ENCODE peak calls at places on chromosome 12, in eight cellular contexts. One of them, this sample, is unnamed.

GRCh38 chr12:114395755-114396152 is 10.2 kb downstream of the TBX5 start:
- DNase-seq in HCT116: no peak
- DNase-seq in MCF 10A: no peak
- DNase-seq in NCI-H524: no peak
- DNase-seq in LoVo: no peak
- DNase-seq in stimulated activated CD8-positive, alpha-beta memory T cell treated with anti-CD3 and anti-CD28 coated beads, Interleukin-7, amount 100 ng/mL, for 1 hour: no peak
- DNase-seq in stimulated activated CD4-positive, alpha-beta T cell treated with anti-CD3 and anti-CD28 coated beads, Interleukin-1b, Interleukin-23, amount 100 ng/mL, for 1 hour: no peak
- DNase-seq in HFFc6: peak; percentile 94
- DNase-seq in this sample: no peak

GRCh38 chr12:24764712-24765111 is 184.2 kb downstream of the BCAT1 start:
- DNase-seq in stimulated activated CD8-positive, alpha-beta memory T cell treated with anti-CD3 and anti-CD28 coated beads, Interleukin-7, amount 100 ng/mL, for 1 hour: no peak
- DNase-seq in LoVo: no peak
- DNase-seq in MCF 10A: no peak
- DNase-seq in stimulated activated CD4-positive, alpha-beta T cell treated with anti-CD3 and anti-CD28 coated beads, Interleukin-1b, Interleukin-23, amount 100 ng/mL, for 1 hour: no peak
- DNase-seq in NCI-H524: no peak
- DNase-seq in HCT116: no peak
- DNase-seq in HFFc6: no peak
- DNase-seq in this sample: no peak

GRCh38 chr12:12899530-12900380 is 8.4 kb downstream of the GPRC5A start:
- DNase-seq in MCF 10A: peak; percentile 93
- DNase-seq in stimulated activated CD4-positive, alpha-beta T cell treated with anti-CD3 and anti-CD28 coated beads, Interleukin-1b, Interleukin-23, amount 100 ng/mL, for 1 hour: no peak
- DNase-seq in stimulated activated CD8-positive, alpha-beta memory T cell treated with anti-CD3 and anti-CD28 coated beads, Interleukin-7, amount 100 ng/mL, for 1 hour: no peak
- DNase-seq in NCI-H524: no peak
- DNase-seq in HCT116: no peak
- DNase-seq in HFFc6: peak; percentile 95
- DNase-seq in LoVo: peak; percentile 70
- DNase-seq in this sample: no peak

GRCh38 chr12:125201940-125202339 is 136.7 kb downstream of the AACS start:
- DNase-seq in HCT116: no peak
- DNase-seq in HFFc6: no peak
- DNase-seq in LoVo: no peak
- DNase-seq in NCI-H524: no peak
- DNase-seq in stimulated activated CD8-positive, alpha-beta memory T cell treated with anti-CD3 and anti-CD28 coated beads, Interleukin-7, amount 100 ng/mL, for 1 hour: no peak
- DNase-seq in MCF 10A: no peak
- DNase-seq in stimulated activated CD4-positive, alpha-beta T cell treated with anti-CD3 and anti-CD28 coated beads, Interleukin-1b, Interleukin-23, amount 100 ng/mL, for 1 hour: no peak
- DNase-seq in this sample: no peak

GRCh38 chr12:51827925-51828818 is 20.3 kb downstream of the FIGNL2 start:
- DNase-seq in stimulated activated CD4-positive, alpha-beta T cell treated with anti-CD3 and anti-CD28 coated beads, Interleukin-1b, Interleukin-23, amount 100 ng/mL, for 1 hour: no peak
- DNase-seq in HCT116: no peak
- DNase-seq in stimulated activated CD8-positive, alpha-beta memory T cell treated with anti-CD3 and anti-CD28 coated beads, Interleukin-7, amount 100 ng/mL, for 1 hour: no peak
- DNase-seq in HFFc6: peak; percentile 20
- DNase-seq in LoVo: peak; percentile 65
- DNase-seq in MCF 10A: peak; percentile 35
- DNase-seq in NCI-H524: no peak
- DNase-seq in this sample: no peak

GRCh38 chr12:42119085-42119633 is 25.5 kb downstream of the GXYLT1 start:
- DNase-seq in stimulated activated CD8-positive, alpha-beta memory T cell treated with anti-CD3 and anti-CD28 coated beads, Interleukin-7, amount 100 ng/mL, for 1 hour: no peak
- DNase-seq in NCI-H524: no peak
- DNase-seq in LoVo: no peak
- DNase-seq in HFFc6: peak; percentile 74
- DNase-seq in stimulated activated CD4-positive, alpha-beta T cell treated with anti-CD3 and anti-CD28 coated beads, Interleukin-1b, Interleukin-23, amount 100 ng/mL, for 1 hour: no peak
- DNase-seq in MCF 10A: peak; percentile 41
- DNase-seq in HCT116: no peak
- DNase-seq in this sample: no peak

GRCh38 chr12:51183816-51184215 is 10.9 kb upstream of the TFCP2 start:
- DNase-seq in stimulated activated CD8-positive, alpha-beta memory T cell treated with anti-CD3 and anti-CD28 coated beads, Interleukin-7, amount 100 ng/mL, for 1 hour: no peak
- DNase-seq in MCF 10A: peak; percentile 54
- DNase-seq in HFFc6: peak; percentile 38
- DNase-seq in HCT116: no peak
- DNase-seq in LoVo: no peak
- DNase-seq in stimulated activated CD4-positive, alpha-beta T cell treated with anti-CD3 and anti-CD28 coated beads, Interleukin-1b, Interleukin-23, amount 100 ng/mL, for 1 hour: no peak
- DNase-seq in NCI-H524: peak; percentile 96
- DNase-seq in this sample: no peak

GRCh38 chr12:68367136-68367535 is 35.0 kb upstream of the MDM1 start:
- DNase-seq in NCI-H524: no peak
- DNase-seq in stimulated activated CD4-positive, alpha-beta T cell treated with anti-CD3 and anti-CD28 coated beads, Interleukin-1b, Interleukin-23, amount 100 ng/mL, for 1 hour: no peak
- DNase-seq in LoVo: no peak
- DNase-seq in MCF 10A: no peak
- DNase-seq in HFFc6: no peak
- DNase-seq in HCT116: no peak
- DNase-seq in stimulated activated CD8-positive, alpha-beta memory T cell treated with anti-CD3 and anti-CD28 coated beads, Interleukin-7, amount 100 ng/mL, for 1 hour: no peak
- DNase-seq in this sample: no peak

GRCh38 chr12:92802906-92803305 is 100.1 kb downstream of the PLEKHG7 start:
- DNase-seq in stimulated activated CD4-positive, alpha-beta T cell treated with anti-CD3 and anti-CD28 coated beads, Interleukin-1b, Interleukin-23, amount 100 ng/mL, for 1 hour: no peak
- DNase-seq in HFFc6: no peak
- DNase-seq in HCT116: no peak
- DNase-seq in NCI-H524: no peak
- DNase-seq in stimulated activated CD8-positive, alpha-beta memory T cell treated with anti-CD3 and anti-CD28 coated beads, Interleukin-7, amount 100 ng/mL, for 1 hour: no peak
- DNase-seq in MCF 10A: no peak
- DNase-seq in LoVo: no peak
- DNase-seq in this sample: no peak

GRCh38 chr12:54424232-54424631 is 5.2 kb upstream of the ITGA5 start:
- DNase-seq in MCF 10A: no peak
- DNase-seq in LoVo: no peak
- DNase-seq in NCI-H524: no peak
- DNase-seq in HCT116: no peak
- DNase-seq in stimulated activated CD4-positive, alpha-beta T cell treated with anti-CD3 and anti-CD28 coated beads, Interleukin-1b, Interleukin-23, amount 100 ng/mL, for 1 hour: no peak
- DNase-seq in stimulated activated CD8-positive, alpha-beta memory T cell treated with anti-CD3 and anti-CD28 coated beads, Interleukin-7, amount 100 ng/mL, for 1 hour: no peak
- DNase-seq in HFFc6: no peak
- DNase-seq in this sample: no peak

GRCh38 chr12:48286665-48287064 is 64.1 kb downstream of the ZNF641 start:
- DNase-seq in stimulated activated CD4-positive, alpha-beta T cell treated with anti-CD3 and anti-CD28 coated beads, Interleukin-1b, Interleukin-23, amount 100 ng/mL, for 1 hour: no peak
- DNase-seq in stimulated activated CD8-positive, alpha-beta memory T cell treated with anti-CD3 and anti-CD28 coated beads, Interleukin-7, amount 100 ng/mL, for 1 hour: no peak
- DNase-seq in HCT116: no peak
- DNase-seq in LoVo: no peak
- DNase-seq in MCF 10A: peak; percentile 9
- DNase-seq in NCI-H524: no peak
- DNase-seq in HFFc6: no peak
- DNase-seq in this sample: no peak

GRCh38 chr12:64427988-64428387 is 23.8 kb downstream of the XPOT start:
- DNase-seq in stimulated activated CD4-positive, alpha-beta T cell treated with anti-CD3 and anti-CD28 coated beads, Interleukin-1b, Interleukin-23, amount 100 ng/mL, for 1 hour: no peak
- DNase-seq in HFFc6: no peak
- DNase-seq in HCT116: no peak
- DNase-seq in MCF 10A: no peak
- DNase-seq in NCI-H524: no peak
- DNase-seq in stimulated activated CD8-positive, alpha-beta memory T cell treated with anti-CD3 and anti-CD28 coated beads, Interleukin-7, amount 100 ng/mL, for 1 hour: no peak
- DNase-seq in LoVo: no peak
- DNase-seq in this sample: no peak

GRCh38 chr12:15966426-15966825 is 55.3 kb downstream of the DERA start:
- DNase-seq in LoVo: no peak
- DNase-seq in stimulated activated CD4-positive, alpha-beta T cell treated with anti-CD3 and anti-CD28 coated beads, Interleukin-1b, Interleukin-23, amount 100 ng/mL, for 1 hour: no peak
- DNase-seq in NCI-H524: no peak
- DNase-seq in MCF 10A: no peak
- DNase-seq in HFFc6: peak; percentile 61
- DNase-seq in stimulated activated CD8-positive, alpha-beta memory T cell treated with anti-CD3 and anti-CD28 coated beads, Interleukin-7, amount 100 ng/mL, for 1 hour: no peak
- DNase-seq in HCT116: no peak
- DNase-seq in this sample: no peak

GRCh38 chr12:131362290-131363211 is 348.3 kb upstream of the SFSWAP start:
- DNase-seq in HCT116: no peak
- DNase-seq in stimulated activated CD4-positive, alpha-beta T cell treated with anti-CD3 and anti-CD28 coated beads, Interleukin-1b, Interleukin-23, amount 100 ng/mL, for 1 hour: no peak
- DNase-seq in stimulated activated CD8-positive, alpha-beta memory T cell treated with anti-CD3 and anti-CD28 coated beads, Interleukin-7, amount 100 ng/mL, for 1 hour: no peak
- DNase-seq in MCF 10A: no peak
- DNase-seq in LoVo: no peak
- DNase-seq in NCI-H524: no peak
- DNase-seq in HFFc6: no peak
- DNase-seq in this sample: no peak

GRCh38 chr12:128800606-128801005 is 23.2 kb downstream of the SLC15A4 start:
- DNase-seq in HCT116: no peak
- DNase-seq in stimulated activated CD8-positive, alpha-beta memory T cell treated with anti-CD3 and anti-CD28 coated beads, Interleukin-7, amount 100 ng/mL, for 1 hour: no peak
- DNase-seq in stimulated activated CD4-positive, alpha-beta T cell treated with anti-CD3 and anti-CD28 coated beads, Interleukin-1b, Interleukin-23, amount 100 ng/mL, for 1 hour: no peak
- DNase-seq in MCF 10A: no peak
- DNase-seq in HFFc6: no peak
- DNase-seq in NCI-H524: no peak
- DNase-seq in LoVo: no peak
- DNase-seq in this sample: no peak

GRCh38 chr12:30437044-30437443 is 258.6 kb downstream of the IPO8 start:
- DNase-seq in HFFc6: no peak
- DNase-seq in stimulated activated CD8-positive, alpha-beta memory T cell treated with anti-CD3 and anti-CD28 coated beads, Interleukin-7, amount 100 ng/mL, for 1 hour: no peak
- DNase-seq in HCT116: no peak
- DNase-seq in NCI-H524: no peak
- DNase-seq in stimulated activated CD4-positive, alpha-beta T cell treated with anti-CD3 and anti-CD28 coated beads, Interleukin-1b, Interleukin-23, amount 100 ng/mL, for 1 hour: no peak
- DNase-seq in LoVo: no peak
- DNase-seq in MCF 10A: no peak
- DNase-seq in this sample: no peak

This sample was measured in NCI-H1048.